ENCODE peak calls at places on chromosomes 3 and 15, in six cellular contexts. H is right cardiac atrium, J is adrenal gland, V is mesenchymal stem cell, I is cardiac fibroblast, K is fibroblast of pulmonary artery. Y is an unnamed sample.

GRCh38 chr15:47415539-47415971 is 301.8 kb upstream of the SEMA6D start:
- DNase-seq in J (no peak), V (no peak), I (peak), K (peak), H (no peak), Y (no peak)

GRCh38 chr3:42271786-42272185 is 5.8 kb upstream of the CCK start:
- DNase-seq in I (no peak), J (no peak), K (no peak), H (no peak), V (no peak), Y (no peak)

GRCh38 chr3:138370321-138370720 is 21.9 kb downstream of the MRAS start:
- DNase-seq in J (no peak), H (no peak), I (no peak), K (no peak), V (no peak), Y (no peak)

GRCh38 chr15:27414168-27414870 is 443.3 kb downstream of the GABRG3 start:
- DNase-seq in K (no peak), I (no peak), J (no peak), H (no peak), V (no peak), Y (no peak)

GRCh38 chr3:173663664-173664063 is 266.1 kb downstream of the NLGN1 start:
- DNase-seq in I (no peak), V (peak), K (peak), J (no peak), H (no peak), Y (no peak)

GRCh38 chr3:123328851-123329635 is 119.8 kb downstream of the ADCY5 start:
- DNase-seq in K (peak), H (peak), V (peak), J (peak), I (peak), Y (peak)

GRCh38 chr3:173732237-173732636 is 334.7 kb downstream of the NLGN1 start:
- DNase-seq in H (no peak), V (peak), K (no peak), J (no peak), I (no peak), Y (no peak)

GRCh38 chr3:77935418-77935817 is 895.5 kb downstream of the ROBO2 start:
- DNase-seq in K (no peak), V (no peak), I (no peak), H (no peak), J (no peak), Y (no peak)

GRCh38 chr3:151726016-151726415 is 7.7 kb upstream of the AADACL2 start:
- DNase-seq in K (peak), I (peak), J (no peak), H (no peak), V (peak), Y (no peak)

GRCh38 chr3:14410106-14410500 is 7.7 kb downstream of the SLC6A6 start:
- DNase-seq in H (no peak), J (no peak), K (no peak), I (no peak), V (no peak), Y (no peak)
- H3K4me3 ChIP-seq in H (no peak), J (no peak), K (no peak), I (no peak), V (no peak), Y (no peak)

DNA sequence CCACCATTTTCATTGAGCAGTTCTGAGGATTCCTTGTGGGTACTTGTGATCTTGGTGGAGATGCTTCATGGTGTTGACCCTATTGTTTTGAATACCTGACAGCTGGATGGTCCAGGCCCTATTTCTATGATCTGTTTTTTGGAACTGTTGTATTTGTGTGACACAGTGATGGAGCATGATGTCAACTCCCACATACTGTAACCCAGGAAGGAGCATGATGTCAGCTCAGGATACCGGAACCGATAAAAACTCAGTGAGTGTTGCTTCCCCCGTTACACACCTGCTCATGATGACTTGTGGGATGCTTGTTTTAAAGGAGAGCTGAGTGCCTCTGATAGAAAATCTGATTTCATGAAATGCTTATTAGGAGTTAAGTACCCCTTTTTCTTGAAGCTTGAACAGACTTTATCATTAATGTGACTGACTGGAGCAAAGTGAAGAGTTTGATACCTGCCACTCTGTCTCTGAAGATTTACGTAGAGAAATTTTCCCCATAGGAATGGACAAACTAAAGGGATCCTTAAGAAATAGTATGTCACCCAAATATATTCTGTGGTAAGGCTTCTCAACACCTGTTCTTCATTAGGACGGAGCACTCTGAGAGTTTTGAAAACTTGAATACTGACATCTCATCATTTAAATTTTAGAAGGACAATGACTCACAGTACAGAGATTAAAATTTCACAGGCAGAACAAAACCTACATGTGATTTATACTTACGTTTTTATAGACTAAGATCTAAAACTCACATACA is 45.3 kb downstream of the ZBTB38 start:
- DNase-seq in H (no peak), V (no peak), K (no peak), J (no peak), I (no peak), Y (no peak)
- H3K4me3 ChIP-seq in H (no peak), V (no peak), K (no peak), J (no peak), I (no peak), Y (no peak)

GRCh38 chr3:150062492-150062891 is 91.8 kb upstream of the PFN2 start:
- DNase-seq in H (no peak), V (peak), K (peak), J (no peak), I (peak), Y (no peak)
- H3K4me3 ChIP-seq in H (peak), V (no peak), K (peak), J (no peak), I (peak), Y (peak)

GRCh38 chr3:141077631-141078030 is 26.5 kb downstream of the SPSB4 start:
- DNase-seq in I (no peak), H (no peak), K (no peak), V (no peak), J (no peak), Y (no peak)
- H3K4me3 ChIP-seq in I (no peak), H (no peak), K (no peak), V (no peak), J (no peak), Y (no peak)

Y was measured in testis.